ENCODE peak calls at places on chromosomes 16 and 17, in four cellular contexts. One of them, this sample, is unnamed.
A peak's percentile ranks its signal among the peaks of the same experiment; 100 is the strongest.

GRCh38 chr16:81378049-81378448 is 63.3 kb downstream of the GAN start:
- DNase-seq in BE2C: no peak
- DNase-seq in progenitor cell of endocrine pancreas: no peak
- DNase-seq in T-cell: no peak
- DNase-seq in this sample: no peak

GRCh38 chr17:7007143-7007542 is 5.3 kb upstream of the RNASEK start:
- DNase-seq in progenitor cell of endocrine pancreas: no peak
- DNase-seq in BE2C: no peak
- DNase-seq in T-cell: no peak
- DNase-seq in this sample: no peak

GRCh38 chr17:65079489-65079900 is 23.0 kb upstream of the GNA13 start:
- DNase-seq in T-cell: no peak
- DNase-seq in progenitor cell of endocrine pancreas: no peak
- DNase-seq in BE2C: no peak
- DNase-seq in this sample: no peak

GRCh38 chr17:44187131-44187899 is 543 bp downstream of the TMUB2 start:
- DNase-seq in progenitor cell of endocrine pancreas: no peak
- DNase-seq in T-cell: peak; percentile 44
- DNase-seq in BE2C: no peak
- DNase-seq in this sample: peak; percentile 51

GRCh38 chr17:75845933-75846700 is 1.9 kb upstream of the UNC13D start:
- DNase-seq in progenitor cell of endocrine pancreas: no peak
- DNase-seq in T-cell: no peak
- DNase-seq in BE2C: no peak
- DNase-seq in this sample: no peak

GRCh38 chr17:17098426-17099035 is 56.3 kb downstream of the MPRIP start:
- DNase-seq in progenitor cell of endocrine pancreas: no peak
- DNase-seq in T-cell: no peak
- DNase-seq in BE2C: no peak
- DNase-seq in this sample: no peak

GRCh38 chr17:76716834-76717205 is 6.1 kb upstream of the MXRA7 start:
- DNase-seq in T-cell: no peak
- DNase-seq in BE2C: no peak
- DNase-seq in progenitor cell of endocrine pancreas: no peak
- DNase-seq in this sample: no peak

GRCh38 chr17:1413281-1413791 is 13.3 kb upstream of the YWHAE start:
- DNase-seq in BE2C: peak; percentile 30
- DNase-seq in T-cell: no peak
- DNase-seq in progenitor cell of endocrine pancreas: no peak
- DNase-seq in this sample: no peak

GRCh38 chr17:44071772-44072171 is 1.2 kb downstream of the G6PC3 start:
- DNase-seq in BE2C: no peak
- DNase-seq in progenitor cell of endocrine pancreas: no peak
- DNase-seq in T-cell: no peak
- DNase-seq in this sample: no peak

GRCh38 chr17:38748329-38749221 is at the start of gene PCGF2:
- DNase-seq in progenitor cell of endocrine pancreas: peak; percentile 82
- DNase-seq in T-cell: no peak
- DNase-seq in BE2C: peak; percentile 98
- DNase-seq in this sample: no peak

GRCh38 chr16:89040861-89041570 is 52.6 kb upstream of the ACSF3 start:
- DNase-seq in progenitor cell of endocrine pancreas: no peak
- DNase-seq in BE2C: peak; percentile 6
- DNase-seq in T-cell: no peak
- DNase-seq in this sample: no peak

GRCh38 chr17:80859004-80859941 is 132.4 kb upstream of the CHMP6 start:
- DNase-seq in progenitor cell of endocrine pancreas: no peak
- DNase-seq in BE2C: peak; percentile 66
- DNase-seq in T-cell: no peak
- DNase-seq in this sample: no peak

GRCh38 chr16:8751481-8752311 is 45.7 kb downstream of the TMEM186 start:
- DNase-seq in progenitor cell of endocrine pancreas: no peak
- DNase-seq in BE2C: no peak
- DNase-seq in T-cell: no peak
- DNase-seq in this sample: no peak

This sample was measured in CD4-positive, alpha-beta T cell.